ENCODE peak calls at places on chromosomes 12 and 14, in ten cellular contexts. D, Z, M, V, K, T, F, C, J and W are unnamed samples.

GRCh38 chr12:124458220-124458991 is 109.0 kb downstream of the NCOR2 start:
- DNase-seq in Z (no peak), C (no peak), K (no peak), D (no peak), M (no peak), F (no peak), T (no peak), V (no peak), J (no peak), W (no peak)

GRCh38 chr12:14975451-14975850 is 2.6 kb downstream of the PDE6H start:
- DNase-seq in Z (no peak), F (no peak), J (no peak), V (no peak), T (no peak), M (no peak), K (no peak), D (no peak), C (no peak), W (no peak)

GRCh38 chr14:33010495-33010894 is 71.8 kb downstream of the NPAS3 start:
- DNase-seq in V (no peak), J (no peak), F (no peak), Z (no peak), C (no peak), T (no peak), D (no peak), M (no peak), K (no peak), W (no peak)

GRCh38 chr12:112013601-112014402 is 576 bp downstream of the ERP29 start:
- DNase-seq in K (peak; percentile 75), Z (peak; percentile 76), F (peak; percentile 78), M (peak; percentile 95), C (peak; percentile 67), J (no peak), V (no peak), T (peak; percentile 71), D (no peak), W (peak; percentile 91)

GRCh38 chr12:91178139-91178561 is 4.5 kb downstream of the DCN start:
- DNase-seq in T (peak; percentile 40), C (peak; percentile 66), M (peak; percentile 6), V (no peak), J (no peak), D (no peak), F (no peak), Z (peak; percentile 76), K (no peak), W (peak; percentile 73)

GRCh38 chr12:89671469-89671868 is 37.2 kb downstream of the ATP2B1 start:
- DNase-seq in Z (peak; percentile 49), K (no peak), F (no peak), M (no peak), D (no peak), J (no peak), C (peak; percentile 94), T (no peak), V (no peak), W (peak; percentile 91)

GRCh38 chr12:11136075-11136474 is 1.6 kb upstream of the TAS2R30 start:
- DNase-seq in T (no peak), Z (no peak), C (no peak), J (no peak), M (no peak), V (no peak), F (no peak), K (no peak), D (no peak), W (no peak)

GRCh38 chr12:53820503-53820902 is 68.7 kb upstream of the CISTR start:
- DNase-seq in T (no peak), D (no peak), F (no peak), M (peak; percentile 9), J (no peak), K (no peak), V (no peak), Z (peak; percentile 53), C (peak; percentile 12), W (peak; percentile 9)

GRCh38 chr14:74459289-74459946 is 33.4 kb upstream of the SYNDIG1L start:
- DNase-seq in D (no peak), C (peak; percentile 69), M (peak; percentile 48), V (no peak), Z (peak; percentile 56), J (peak; percentile 64), K (peak; percentile 29), T (no peak), F (no peak), W (peak; percentile 74)

GRCh38 chr14:28707814-28708213 is 58.8 kb upstream of the FOXG1 start:
- DNase-seq in K (no peak), V (no peak), D (no peak), F (no peak), J (no peak), Z (peak; percentile 51), T (no peak), C (peak; percentile 6), M (no peak), W (peak; percentile 79)

GRCh38 chr14:65281991-65282908 is 130.3 kb upstream of the FUT8 start:
- DNase-seq in D (no peak), Z (peak; percentile 68), T (peak; percentile 58), M (peak; percentile 21), V (no peak), C (peak; percentile 93), F (no peak), K (no peak), J (no peak), W (peak; percentile 83)

GRCh38 chr12:26126340-26127284 is 1.8 kb upstream of the BHLHE41 start:
- DNase-seq in M (peak; percentile 97), J (peak; percentile 93), K (peak; percentile 91), V (peak; percentile 95), T (peak; percentile 81), Z (peak; percentile 73), F (peak; percentile 96), D (peak; percentile 34), C (peak; percentile 85), W (peak; percentile 79)

GRCh38 chr14:81296263-81296923 is 75.6 kb upstream of the GTF2A1 start:
- DNase-seq in K (no peak), D (no peak), M (peak; percentile 67), C (no peak), J (no peak), V (no peak), Z (no peak), T (no peak), F (no peak), W (no peak)

GRCh38 chr14:32507029-32507984 is 178.2 kb downstream of the AKAP6 start:
- DNase-seq in M (no peak), Z (peak; percentile 91), C (peak; percentile 96), D (no peak), V (no peak), J (no peak), F (no peak), K (no peak), T (no peak), W (peak; percentile 91)

GRCh38 chr14:24392327-24393098 is 6.3 kb upstream of the NYNRIN start:
- DNase-seq in C (peak; percentile 42), M (no peak), V (no peak), J (no peak), Z (peak; percentile 57), F (no peak), K (no peak), D (no peak), T (no peak), W (peak; percentile 80)
- TF ChIP-seq CTCF in C (peak; percentile 18), M (no peak), V (no peak), J (no peak), Z (peak; percentile 22), F (no peak), K (no peak), D (no peak), T (no peak), W (peak; percentile 47)

DNA sequence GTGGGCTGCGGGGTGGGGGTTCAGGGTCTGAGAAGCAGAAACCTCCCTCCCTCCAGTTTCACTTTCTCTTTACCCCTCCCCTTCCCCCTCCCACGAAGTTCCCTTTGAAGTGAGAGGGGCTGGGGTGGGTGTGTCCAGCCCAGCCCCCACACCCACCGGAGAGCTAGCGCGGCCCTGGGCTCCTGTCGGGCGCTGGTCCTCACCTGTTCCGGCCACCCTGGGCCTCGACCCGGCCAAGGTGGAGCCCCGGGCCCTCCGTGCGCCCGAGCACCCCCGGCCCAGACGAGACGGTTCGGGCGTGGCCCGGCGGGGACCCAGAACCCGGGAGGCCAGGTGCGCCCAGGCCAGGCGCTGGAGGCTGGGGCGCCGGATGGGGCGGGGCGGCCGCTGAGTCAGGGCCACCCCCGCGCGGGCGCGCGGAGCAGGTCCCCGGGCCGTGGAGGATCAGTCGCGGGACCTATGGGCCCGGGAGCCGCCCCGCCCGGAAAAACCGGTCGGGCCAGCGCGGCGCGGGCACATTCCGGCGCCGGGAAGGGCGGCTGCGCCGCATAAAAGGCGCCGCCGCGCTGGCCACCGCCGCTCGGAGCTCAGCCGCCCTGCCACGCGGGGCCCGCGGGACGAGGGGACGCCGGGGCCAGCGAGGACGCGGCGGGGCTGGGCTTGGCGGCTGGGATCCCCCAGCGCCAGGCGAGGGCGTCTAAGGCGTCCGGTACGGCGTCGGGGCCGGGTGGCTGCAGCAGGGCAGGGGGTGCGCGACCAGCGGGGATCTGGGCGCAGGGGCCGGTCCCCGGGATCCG is 21.6 kb upstream of the KIF26A start:
- DNase-seq in V (no peak), Z (no peak), J (no peak), D (no peak), C (no peak), T (no peak), K (peak; percentile 87), F (no peak), M (no peak), W (no peak)
- H3K4me3 ChIP-seq in V (peak overlapping the region; percentile 56), Z (peak overlapping the region; percentile 5), J (peak overlapping the region; percentile 78), D (peak overlapping the region; percentile 63), C (peak overlapping the region; percentile 8), T (no peak overlapping the region), K (peak overlapping the region; percentile 32), F (no peak overlapping the region), M (no peak overlapping the region), W (peak overlapping the region; percentile 20)

GRCh38 chr12:64696065-64696741 is 63.0 kb downstream of the GNS start:
- DNase-seq in T (no peak), Z (peak; percentile 74), M (peak; percentile 40), V (no peak), J (no peak), K (no peak), C (peak; percentile 41), D (no peak), F (no peak), W (peak; percentile 62)
- TF ChIP-seq CTCF in T (no peak), Z (peak; percentile 41), M (no peak), V (peak; percentile 59), J (no peak), K (no peak), C (peak; percentile 57), D (peak; percentile 15), F (peak; percentile 15), W (peak; percentile 39)

GRCh38 chr14:57066887-57067513 is 201.7 kb downstream of the EXOC5 start:
- DNase-seq in J (no peak), K (peak; percentile 57), T (peak; percentile 36), M (peak; percentile 47), V (no peak), C (no peak), D (no peak), Z (peak; percentile 2), F (no peak), W (peak; percentile 36)

GRCh38 chr14:57071639-57072038 is 197.1 kb downstream of the EXOC5 start:
- DNase-seq in K (no peak), F (no peak), Z (no peak), M (no peak), V (no peak), D (no peak), T (no peak), J (no peak), C (no peak), W (no peak)

GRCh38 chr14:57069702-57070101 is 199.0 kb downstream of the EXOC5 start:
- DNase-seq in J (no peak), Z (no peak), C (no peak), D (no peak), K (no peak), V (no peak), F (no peak), M (no peak), T (no peak), W (no peak)

GRCh38 chr14:57066463-57066862 is 202.2 kb downstream of the EXOC5 start:
- DNase-seq in C (no peak), M (no peak), V (no peak), J (no peak), K (no peak), T (no peak), Z (no peak), F (no peak), D (no peak), W (no peak)

GRCh38 chr14:57068511-57068910 is 200.2 kb downstream of the EXOC5 start:
- DNase-seq in Z (no peak), J (no peak), C (no peak), T (no peak), D (no peak), K (no peak), V (no peak), M (no peak), F (no peak), W (no peak)
- H3K4me3 ChIP-seq in Z (no peak overlapping the region), J (no peak overlapping the region), C (no peak overlapping the region), T (no peak overlapping the region), D (no peak overlapping the region), K (no peak overlapping the region), V (no peak overlapping the region), M (no peak overlapping the region), F (no peak overlapping the region), W (no peak overlapping the region)